ENCODE peak calls at places on chromosomes 12 and 14, in six cellular contexts. A is HepG2, V is left cardiac atrium, J is T-helper 17 cell, U is lower lobe of right lung, M is lung. K is an unnamed sample.

GRCh38 chr12:94173660-94174265 is 25.4 kb downstream of the PLXNC1 start:
- ATAC-seq in A (no peak), V (no peak), J (no peak), U (no peak), M (no peak), K (no peak)

GRCh38 chr12:120851939-120852338 is 52.2 kb downstream of the SPPL3 start:
- ATAC-seq in A (no peak), V (no peak), J (no peak), U (no peak), M (no peak), K (no peak)

GRCh38 chr14:89258728-89259273 is 158.2 kb downstream of the FOXN3 start:
- ATAC-seq in A (no peak), V (no peak), J (no peak), U (no peak), M (no peak), K (no peak)

GRCh38 chr12:44581642-44582242 is 294.4 kb downstream of the NELL2 start:
- ATAC-seq in A (no peak), V (no peak), J (no peak), U (no peak), M (no peak), K (no peak)

GRCh38 chr14:89342049-89342448 is 75.0 kb downstream of the FOXN3 start:
- ATAC-seq in A (no peak), V (no peak), J (no peak), U (no peak), M (no peak), K (no peak)

GRCh38 chr14:89990623-89991275 is 35.0 kb downstream of the TDP1 start:
- ATAC-seq in A (no peak), V (peak; percentile 47), J (no peak), U (no peak), M (no peak), K (no peak)

GRCh38 chr12:9707356-9707755 is 25.5 kb downstream of the CLECL1 start:
- ATAC-seq in A (no peak), V (no peak), J (peak; percentile 44), U (no peak), M (no peak), K (no peak)

GRCh38 chr12:64998327-64999156 is 122.6 kb downstream of the WIF1 start:
- ATAC-seq in A (peak; percentile 80), V (no peak), J (no peak), U (peak; percentile 84), M (peak; percentile 34), K (no peak)

GRCh38 chr14:90705052-90705392 is 111.2 kb downstream of the TTC7B start:
- ATAC-seq in A (no peak), V (no peak), J (no peak), U (no peak), M (no peak), K (no peak)

GRCh38 chr14:102560436-102561261 is 31.8 kb upstream of the RCOR1 start:
- ATAC-seq in A (peak; percentile 33), V (no peak), J (no peak), U (no peak), M (no peak), K (peak; percentile 1)

GRCh38 chr14:65320661-65321308 is 91.7 kb upstream of the FUT8 start:
- ATAC-seq in A (no peak), V (no peak), J (no peak), U (no peak), M (no peak), K (no peak)

GRCh38 chr12:105358789-105359188 is 28.3 kb downstream of the C12orf75 start:
- ATAC-seq in A (no peak), V (peak; percentile 50), J (no peak), U (no peak), M (no peak), K (no peak)

GRCh38 chr14:43471595-43471994 is 1035.5 kb downstream of the FSCB start:
- ATAC-seq in A (no peak), V (no peak), J (no peak), U (no peak), M (no peak), K (no peak)

GRCh38 chr14:58152569-58152857 is 500 bp upstream of the ARMH4 start:
- ATAC-seq in A (peak; percentile 3), V (peak; percentile 20), J (peak; percentile 7), U (peak; percentile 10), M (no peak), K (no peak)

GRCh38 chr14:104299993-104300761 is 161.8 kb downstream of the KIF26A start:
- ATAC-seq in A (no peak), V (peak; percentile 56), J (no peak), U (peak; percentile 26), M (no peak), K (no peak)

GRCh38 chr12:47155457-47156166 is 75.9 kb upstream of the AMIGO2 start:
- ATAC-seq in A (no peak), V (peak; percentile 41), J (peak; percentile 68), U (peak; percentile 65), M (no peak), K (no peak)

GRCh38 chr12:108921946-108922345 is 42.1 kb downstream of the DAO start:
- ATAC-seq in A (peak; percentile 82), V (no peak), J (no peak), U (no peak), M (no peak), K (no peak)

GRCh38 chr12:25269701-25270100 is 19.0 kb upstream of the KRAS start:
- ATAC-seq in A (no peak), V (no peak), J (no peak), U (no peak), M (no peak), K (no peak)

GRCh38 chr12:19198272-19198671 is 68.7 kb downstream of the PLEKHA5 start:
- ATAC-seq in A (no peak), V (no peak), J (no peak), U (no peak), M (no peak), K (peak; percentile 30)

GRCh38 chr12:3905664-3906063 is 32.5 kb upstream of the PARP11 start:
- ATAC-seq in A (no peak), V (no peak), J (peak; percentile 58), U (no peak), M (no peak), K (no peak)

GRCh38 chr14:65297744-65298143 is 114.8 kb upstream of the FUT8 start:
- ATAC-seq in A (peak; percentile 62), V (no peak), J (no peak), U (peak; percentile 30), M (no peak), K (peak; percentile 82)

GRCh38 chr12:40137252-40137651 is 31.4 kb upstream of the SLC2A13 start:
- ATAC-seq in A (no peak), V (no peak), J (peak; percentile 85), U (no peak), M (no peak), K (peak; percentile 45)

GRCh38 chr14:105358943-105359342 is 39.4 kb upstream of the TEX22 start:
- ATAC-seq in A (no peak), V (no peak), J (no peak), U (no peak), M (no peak), K (no peak)

GRCh38 chr12:30853561-30854133 is 72.9 kb upstream of the TSPAN11 start:
- ATAC-seq in A (peak; percentile 47), V (no peak), J (no peak), U (peak; percentile 14), M (no peak), K (peak; percentile 32)

GRCh38 chr14:50388256-50388931 is 8.3 kb downstream of the CDKL1 start:
- ATAC-seq in A (no peak), V (peak; percentile 27), J (no peak), U (peak; percentile 46), M (peak; percentile 51), K (peak; percentile 75)

GRCh38 chr12:124481772-124482566 is 85.4 kb downstream of the NCOR2 start:
- ATAC-seq in A (no peak), V (no peak), J (no peak), U (no peak), M (no peak), K (no peak)